ENCODE peak calls at places on chromosome 22, in six cellular contexts. F is GM23248; N is fibroblast of pulmonary artery; J is stimulated activated CD4-positive, alpha-beta T cell treated with anti-CD3 and anti-CD28 coated beads, TNF-alpha, amount 100 ng/mL, for 4 hours; C is GM19239; H is effector CD4-positive, alpha-beta T cell. G is an unnamed sample.

GRCh38 chr22:46538816-46539163 is 1.4 kb upstream of the CELSR1 start:
- DNase-seq in F (peak), J (no peak), N (peak), H (no peak), C (no peak), G (peak)

GRCh38 chr22:49101873-49102272 is 725.8 kb downstream of the BRD1 start:
- DNase-seq in N (no peak), F (no peak), J (no peak), H (no peak), C (no peak), G (no peak)

GRCh38 chr22:26800858-26801257 is 143.5 kb downstream of the MIAT start:
- DNase-seq in C (no peak), H (no peak), N (no peak), F (no peak), J (no peak), G (no peak)

GRCh38 chr22:44523981-44524759 is 26.1 kb upstream of the RTL6 start:
- DNase-seq in N (peak), J (no peak), F (peak), H (no peak), C (no peak), G (peak)

GRCh38 chr22:47918276-47918928 is 1156.0 kb downstream of the TBC1D22A start:
- DNase-seq in N (no peak), H (no peak), F (no peak), J (no peak), C (peak), G (no peak)

GRCh38 chr22:35835998-35836691 is 118.5 kb downstream of the APOL5 start:
- DNase-seq in J (no peak), F (peak), H (no peak), C (no peak), N (peak), G (peak)

GRCh38 chr22:44669725-44670027 is 32.3 kb upstream of the PRR5 start:
- DNase-seq in N (peak), H (no peak), J (no peak), F (peak), C (no peak), G (no peak)

GRCh38 chr22:22684605-22685561 is 40.5 kb downstream of the GGTLC2 start:
- DNase-seq in H (no peak), F (peak), N (peak), J (no peak), C (no peak), G (peak)

GRCh38 chr22:29266564-29267461 is 968 bp downstream of the RHBDD3 start:
- DNase-seq in H (no peak), J (no peak), C (no peak), F (peak), N (peak), G (peak)

GRCh38 chr22:30423296-30423958 is 2.1 kb upstream of the MTFP1 start:
- DNase-seq in C (no peak), H (peak), J (peak), F (peak), N (no peak), G (no peak)

GRCh38 chr22:46604306-46604690 is 15.9 kb upstream of the GRAMD4 start:
- DNase-seq in N (no peak), C (no peak), F (no peak), J (peak), H (no peak), G (no peak)

GRCh38 chr22:23240639-23241389 is 60.5 kb downstream of the BCR start:
- DNase-seq in C (no peak), H (no peak), J (no peak), N (peak), F (peak), G (no peak)

GRCh38 chr22:36002861-36003260 is 25.8 kb downstream of the RBFOX2 start:
- DNase-seq in H (no peak), C (no peak), N (no peak), J (no peak), F (no peak), G (no peak)

GRCh38 chr22:28711820-28712777 is 29.5 kb downstream of the CHEK2 start:
- DNase-seq in H (no peak), J (no peak), N (peak), C (no peak), F (peak), G (peak)

GRCh38 chr22:48647606-48648515 is 1179.8 kb downstream of the BRD1 start:
- DNase-seq in H (no peak), F (no peak), N (no peak), C (no peak), J (no peak), G (no peak)

GRCh38 chr22:19896665-19897355 is 42.1 kb upstream of the GNB1L start:
- DNase-seq in F (no peak), N (no peak), H (no peak), C (no peak), J (no peak), G (no peak)

G was measured in fibroblast of the aortic adventitia.